ENCODE peak calls at places on chromosomes 11 and 22, in five cellular contexts. F is iPS-NIHi11, R is left cardiac atrium, P is hypothalamus, I is COR-L47. Y is an unnamed sample.

GRCh38 chr11:96238563-96239166 is 104.3 kb downstream of the MAML2 start:
- DNase-seq in R (no peak), I (no peak), P (no peak), F (no peak), Y (no peak)

GRCh38 chr11:76151561-76152085 is 54.7 kb downstream of the WNT11 start:
- DNase-seq in I (peak; percentile 26), P (no peak), R (no peak), F (no peak), Y (no peak)

GRCh38 chr11:27933992-27934829 is 173.7 kb downstream of the KIF18A start:
- DNase-seq in F (peak; percentile 50), R (no peak), P (no peak), I (no peak), Y (no peak)

GRCh38 chr22:32754413-32755041 is 47.0 kb upstream of the TIMP3 start:
- DNase-seq in F (peak; percentile 68), P (no peak), R (peak; percentile 49), I (no peak), Y (no peak)

GRCh38 chr22:20064140-20064480 is 15.9 kb upstream of the DGCR8 start:
- DNase-seq in R (no peak), F (no peak), I (no peak), P (no peak), Y (no peak)

GRCh38 chr22:20972933-20973577 is 6.0 kb downstream of the AIFM3 start:
- DNase-seq in F (no peak), P (no peak), R (no peak), I (no peak), Y (no peak)

GRCh38 chr11:116499396-116500001 is 273.3 kb downstream of the BUD13 start:
- DNase-seq in R (peak; percentile 70), F (peak; percentile 89), P (no peak), I (peak; percentile 89), Y (peak; percentile 69)

GRCh38 chr22:19127329-19128008 is 3.6 kb upstream of the TSSK2 start:
- DNase-seq in P (no peak), F (no peak), I (no peak), R (no peak), Y (no peak)

GRCh38 chr22:32880906-32881596 is 79.5 kb downstream of the TIMP3 start:
- DNase-seq in P (no peak), I (no peak), R (peak; percentile 89), F (peak; percentile 24), Y (no peak)

GRCh38 chr11:74010306-74010981 is 1.6 kb upstream of the UCP3 start:
- DNase-seq in F (no peak), I (no peak), R (no peak), P (no peak), Y (no peak)

GRCh38 chr11:125448136-125448535 is 47.9 kb downstream of the FEZ1 start:
- DNase-seq in F (no peak), I (no peak), P (no peak), R (no peak), Y (no peak)

GRCh38 chr11:6333112-6333511 is 12.8 kb upstream of the CAVIN3 start:
- DNase-seq in I (peak; percentile 26), P (no peak), R (no peak), F (no peak), Y (no peak)

GRCh38 chr11:111797145-111797581 is 31.0 kb upstream of the PPP2R1B start:
- DNase-seq in F (no peak), P (no peak), I (no peak), R (no peak), Y (no peak)

GRCh38 chr11:35250631-35251030 is 111.7 kb downstream of the CD44 start:
- DNase-seq in R (no peak), P (no peak), F (no peak), I (no peak), Y (no peak)

GRCh38 chr11:2868604-2869526 is 16.7 kb downstream of the CDKN1C start:
- DNase-seq in P (no peak), I (no peak), F (no peak), R (no peak), Y (no peak)

GRCh38 chr11:122978303-122978620 is 3.4 kb downstream of the BSX start:
- DNase-seq in F (no peak), P (no peak), R (no peak), I (no peak), Y (no peak)

GRCh38 chr11:35034401-35034800 is 104.6 kb upstream of the CD44 start:
- DNase-seq in R (no peak), F (no peak), P (no peak), I (no peak), Y (no peak)

GRCh38 chr22:41976070-41976901 is 7.0 kb downstream of the SEPTIN3 start:
- DNase-seq in I (peak; percentile 58), F (peak; percentile 91), R (no peak), P (peak; percentile 25), Y (peak; percentile 58)

GRCh38 chr11:64245797-64246623 is 733 bp downstream of the PPP1R14B start:
- DNase-seq in P (peak; percentile 58), F (no peak), R (peak; percentile 90), I (no peak), Y (no peak)

GRCh38 chr11:95908826-95909225 is 15.1 kb downstream of the MTMR2 start:
- DNase-seq in F (no peak), R (no peak), P (no peak), I (no peak), Y (no peak)

GRCh38 chr11:12631651-12632050 is 42.6 kb upstream of the TEAD1 start:
- DNase-seq in I (no peak), R (no peak), F (no peak), P (no peak), Y (no peak)

GRCh38 chr11:28009383-28009782 is 98.6 kb downstream of the KIF18A start:
- DNase-seq in I (no peak), F (no peak), R (no peak), P (no peak), Y (no peak)

GRCh38 chr11:116969694-116970093 is 128.5 kb downstream of the SIK3 start:
- DNase-seq in P (no peak), I (no peak), R (no peak), F (no peak), Y (no peak)

GRCh38 chr11:62732830-62733229 is 4.5 kb downstream of the TTC9C start:
- DNase-seq in I (peak; percentile 25), P (no peak), R (no peak), F (no peak), Y (no peak)

GRCh38 chr11:118398797-118399564 is 2.4 kb upstream of the ATP5MG start:
- DNase-seq in I (no peak), P (no peak), R (no peak), F (no peak), Y (no peak)

GRCh38 chr11:12171921-12172320 is 61.5 kb downstream of the MICAL2 start:
- DNase-seq in P (no peak), I (no peak), F (no peak), R (no peak), Y (no peak)

GRCh38 chr11:116224154-116224888 is 548.5 kb downstream of the BUD13 start:
- DNase-seq in R (peak; percentile 56), F (peak; percentile 67), I (peak; percentile 64), P (no peak), Y (peak; percentile 30)

GRCh38 chr11:73271936-73272679 is at the start of gene P2RY6:
- DNase-seq in I (no peak), F (no peak), P (no peak), R (peak; percentile 57), Y (no peak)

GRCh38 chr22:49965291-49966040 is 4.9 kb downstream of the PIM3 start:
- DNase-seq in F (peak; percentile 2), R (no peak), P (no peak), I (no peak), Y (no peak)

GRCh38 chr22:42994917-42995562 is 19.9 kb downstream of the PACSIN2 start:
- DNase-seq in P (no peak), R (no peak), F (peak; percentile 50), I (no peak), Y (no peak)

GRCh38 chr22:47231759-47232158 is 469.3 kb downstream of the TBC1D22A start:
- DNase-seq in R (no peak), P (no peak), I (no peak), F (no peak), Y (no peak)

GRCh38 chr11:975824-976223 is 50.2 kb downstream of the AP2A2 start:
- DNase-seq in P (no peak), R (no peak), I (no peak), F (peak; percentile 80), Y (no peak)

GRCh38 chr11:45872513-45873356 is 12.7 kb upstream of the MAPK8IP1 start:
- DNase-seq in I (peak; percentile 52), F (peak; percentile 91), R (peak; percentile 42), P (peak; percentile 35), Y (no peak)

Y was measured in GM12892.